ENCODE peak calls at places on chromosome 14, in four cellular contexts. D is suprapubic skin, M is adrenal gland, A is gastrocnemius medialis. J is an unnamed sample.

GRCh38 chr14:67529947-67530935 is 2.8 kb upstream of the PLEKHH1 start:
- DNase-seq in A (no peak), M (no peak), D (no peak), J (no peak)

GRCh38 chr14:23578560-23579310 is at the start of gene JPH4:
- DNase-seq in A (no peak), M (no peak), D (no peak), J (no peak)

GRCh38 chr14:36967892-36968555 is 204.4 kb downstream of the SLC25A21 start:
- DNase-seq in M (no peak), D (no peak), A (no peak), J (no peak)

GRCh38 chr14:74886001-74886400 is 4.3 kb downstream of the DLST start:
- DNase-seq in M (no peak), A (no peak), D (no peak), J (peak)

GRCh38 chr14:83163016-83163415 is 1629.4 kb upstream of the SEL1L start:
- DNase-seq in A (no peak), M (no peak), D (no peak), J (no peak)

GRCh38 chr14:80607430-80608200 is 333.9 kb downstream of the CEP128 start:
- DNase-seq in M (no peak), A (no peak), D (no peak), J (peak)

GRCh38 chr14:91996951-91997371 is 42.9 kb downstream of the TRIP11 start:
- DNase-seq in D (no peak), A (no peak), M (no peak), J (peak)

GRCh38 chr14:68089146-68089715 is 269.7 kb downstream of the RAD51B start:
- DNase-seq in M (no peak), A (no peak), D (no peak), J (peak)

GRCh38 chr14:106491851-106492250 is 965.5 kb downstream of the TMEM121 start:
- DNase-seq in D (no peak), A (no peak), M (no peak), J (no peak)

GRCh38 chr14:68884031-68885030 is 91.5 kb upstream of the ZFP36L1 start:
- DNase-seq in D (peak), A (peak), M (peak), J (peak)

GRCh38 chr14:51993274-51993673 is 3.9 kb downstream of the RTRAF start:
- DNase-seq in D (no peak), A (no peak), M (no peak), J (no peak)

GRCh38 chr14:51989293-51990234 is at the start of gene RTRAF:
- DNase-seq in M (peak), A (peak), D (peak), J (peak)

GRCh38 chr14:51996148-51996746 is 6.9 kb downstream of the RTRAF start:
- DNase-seq in A (no peak), M (no peak), D (no peak), J (peak)

GRCh38 chr14:51990488-51990887 is 1.1 kb downstream of the RTRAF start:
- DNase-seq in M (no peak), D (no peak), A (no peak), J (no peak)
- H3K4me3 ChIP-seq in M (no peak), D (peak), A (peak), J (peak)

GRCh38 chr14:103128631-103129300 is 5.5 kb downstream of the TNFAIP2 start:
- DNase-seq in D (no peak), M (peak), A (no peak), J (no peak)

GRCh38 chr14:103126088-103126872 is 3.0 kb downstream of the TNFAIP2 start:
- DNase-seq in D (peak), M (peak), A (no peak), J (no peak)

GRCh38 chr14:103126873-103127304 is 3.6 kb downstream of the TNFAIP2 start:
- DNase-seq in D (peak), M (peak), A (peak), J (peak)

GRCh38 chr14:103127861-103128598 is 4.8 kb downstream of the TNFAIP2 start:
- DNase-seq in A (no peak), D (peak), M (peak), J (no peak)

GRCh38 chr14:103127356-103127755 is 4.1 kb downstream of the TNFAIP2 start:
- DNase-seq in M (no peak), A (no peak), D (peak), J (no peak)
- H3K4me3 ChIP-seq in M (no peak), A (no peak), D (peak), J (no peak)

DNA sequence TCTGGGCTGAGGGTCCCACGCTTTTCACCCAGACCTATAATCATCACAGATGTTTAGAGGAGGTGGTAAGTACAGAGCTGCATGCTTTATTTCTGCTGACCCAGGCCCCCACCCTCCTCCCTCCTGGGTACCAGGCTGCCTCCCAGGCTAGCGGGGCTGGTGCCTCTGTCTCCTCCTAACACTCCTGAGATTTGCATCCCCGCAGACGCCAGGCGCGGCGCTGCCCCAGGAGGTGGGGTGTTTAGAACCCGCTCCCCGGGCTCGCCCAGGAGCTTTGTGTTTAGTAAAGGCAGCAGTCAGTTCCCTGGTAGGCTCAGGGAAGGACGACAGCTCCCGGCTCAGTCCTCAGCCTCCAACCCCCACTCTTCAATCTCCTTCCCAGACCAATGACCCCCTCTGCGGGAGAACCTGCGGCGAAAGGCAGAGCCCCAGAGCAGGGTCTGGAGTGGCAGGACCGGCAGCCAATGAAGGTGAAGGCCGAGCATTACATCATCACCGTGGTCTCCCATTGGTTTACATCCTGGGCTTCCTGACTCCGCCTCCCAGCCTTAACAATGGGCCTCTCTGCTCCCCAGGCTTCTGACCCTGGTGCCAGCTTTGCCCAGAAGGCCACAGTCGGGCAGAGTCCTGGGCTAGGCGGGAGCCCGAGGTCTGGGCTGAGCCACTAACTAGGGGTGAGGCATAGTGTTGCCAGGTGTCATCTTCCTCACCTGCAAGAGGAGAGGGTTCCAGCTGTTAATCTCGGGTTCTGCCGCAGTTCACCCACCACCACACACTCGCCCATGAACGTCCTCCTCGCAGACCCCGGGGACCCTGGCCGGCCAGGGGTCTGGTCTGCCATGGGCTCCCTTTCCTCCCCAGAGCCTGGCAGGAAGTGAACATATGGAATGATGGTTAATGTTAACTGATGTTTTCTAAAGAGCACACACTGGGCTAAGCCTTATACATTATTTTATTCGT is 57.5 kb downstream of the CALM1 start:
- DNase-seq in M (peak), A (no peak), D (no peak), J (peak)
- H3K4me3 ChIP-seq in M (no peak), A (no peak), D (no peak), J (peak)

GRCh38 chr14:59155886-59156285 is 32.6 kb upstream of the DAAM1 start:
- DNase-seq in D (no peak), A (no peak), M (no peak), J (no peak)

GRCh38 chr14:59166258-59166657 is 22.2 kb upstream of the DAAM1 start:
- DNase-seq in D (no peak), A (no peak), M (no peak), J (no peak)

GRCh38 chr14:59160492-59160891 is 28.0 kb upstream of the DAAM1 start:
- DNase-seq in D (no peak), A (no peak), M (no peak), J (no peak)

GRCh38 chr14:59159169-59159568 is 29.3 kb upstream of the DAAM1 start:
- DNase-seq in M (no peak), D (no peak), A (no peak), J (no peak)

DNA sequence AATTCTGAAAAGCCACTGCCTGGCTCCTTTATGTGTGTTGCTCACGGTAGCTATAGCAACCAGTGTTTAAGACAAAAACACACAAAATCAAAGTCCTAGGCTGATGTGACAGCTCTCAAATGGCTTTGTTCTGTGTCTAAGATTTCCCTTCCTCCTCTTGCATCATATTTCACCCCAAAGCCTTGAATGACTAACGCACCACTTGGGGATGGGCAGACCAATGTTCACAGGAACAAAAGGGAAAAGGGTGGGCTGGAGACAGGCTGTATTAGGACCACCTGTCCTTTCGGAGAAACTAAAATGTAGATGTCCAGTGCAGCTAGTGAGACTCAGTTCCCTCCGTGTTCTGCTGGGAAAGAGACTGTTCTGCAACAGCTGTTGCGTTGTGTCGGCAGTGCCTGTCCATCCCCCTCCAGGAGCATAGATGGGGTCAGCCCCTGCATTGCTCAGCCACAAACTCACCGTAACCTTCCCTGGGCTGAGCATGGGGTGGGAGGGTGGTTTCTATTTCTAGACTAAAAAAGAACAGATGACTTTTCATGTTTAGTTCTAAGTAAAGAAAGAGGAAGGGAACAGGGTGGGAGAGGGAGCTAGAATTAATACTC is 26.8 kb upstream of the DAAM1 start:
- DNase-seq in A (no peak), D (no peak), M (no peak), J (peak)
- H3K4me3 ChIP-seq in A (no peak), D (no peak), M (no peak), J (no peak)

DNA sequence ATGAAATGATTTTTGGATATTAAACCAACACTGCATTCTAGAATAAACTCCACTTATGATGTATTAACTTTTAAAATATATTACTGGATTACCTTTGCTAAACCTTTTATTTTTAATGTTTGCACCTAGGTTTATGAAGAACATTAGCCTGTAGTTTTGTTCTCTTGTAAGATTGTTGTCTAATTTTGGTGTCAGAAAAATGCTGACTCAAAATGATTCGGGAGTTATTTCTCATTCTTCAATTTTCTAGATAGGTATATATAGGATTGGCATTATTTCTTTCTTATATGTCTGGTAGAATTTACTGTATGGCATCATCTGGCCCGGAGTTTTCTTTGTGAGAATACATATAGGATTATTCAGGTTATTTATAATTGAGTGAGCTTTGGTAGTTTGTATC is 54.6 kb downstream of the MAP4K5 start:
- DNase-seq in A (no peak), D (no peak), M (no peak), J (no peak)
- H3K4me3 ChIP-seq in A (no peak), D (no peak), M (no peak), J (no peak)

DNA sequence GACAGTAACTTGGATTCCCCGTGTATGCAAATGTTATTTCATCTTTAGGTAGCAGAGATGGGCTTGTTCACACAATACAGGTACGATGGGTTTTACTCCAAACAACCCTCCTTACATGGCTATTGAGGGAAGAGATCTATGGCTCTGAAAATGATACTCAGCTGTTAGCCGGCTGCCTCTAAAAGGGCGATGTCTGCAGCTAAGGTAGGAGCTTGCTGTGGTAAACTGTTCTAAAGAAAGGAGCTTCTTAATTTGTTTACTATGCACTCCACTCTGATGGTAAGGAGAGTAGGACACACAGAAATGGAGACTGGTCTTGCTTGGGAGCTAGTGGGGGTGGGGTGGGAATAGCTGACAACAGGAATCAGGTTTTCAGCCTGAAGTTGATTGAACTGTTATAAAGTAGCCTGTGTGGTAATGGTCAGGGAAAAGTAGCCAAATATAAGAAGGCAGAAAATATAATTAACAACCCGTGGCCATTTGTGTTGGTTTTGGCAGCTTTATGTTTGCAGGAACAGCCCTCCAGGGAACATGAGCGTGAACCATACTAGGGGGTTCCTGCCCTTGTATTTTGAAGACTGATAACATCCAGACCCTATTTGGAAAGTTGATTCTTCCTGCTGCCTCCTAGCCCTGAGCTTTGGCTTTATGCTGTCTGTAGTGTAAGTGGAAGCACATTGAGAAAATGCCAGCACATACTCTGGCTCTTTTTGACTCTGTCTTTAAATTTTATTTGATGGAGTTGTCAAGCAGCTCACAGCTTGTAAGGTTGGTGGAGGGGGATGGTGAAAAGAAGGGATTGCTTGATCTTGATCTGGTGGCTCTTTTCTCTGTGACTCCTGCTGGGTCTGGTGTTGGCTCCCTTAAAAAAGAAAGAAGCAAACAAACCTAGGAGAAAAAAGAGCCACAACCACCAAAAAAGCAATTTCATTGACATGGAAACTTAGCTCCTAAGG is 929.8 kb downstream of the DIO2 start:
- DNase-seq in M (no peak), A (no peak), D (no peak), J (no peak)
- H3K4me3 ChIP-seq in M (no peak), A (no peak), D (peak), J (peak)